ENCODE peak calls at places on chromosome 16, in six cellular contexts. C is fibroblast of lung; V is CD8-positive, alpha-beta memory T cell; W is CD4-positive, CD25-positive, alpha-beta regulatory T cell; I is right cardiac atrium; L is left lung. A is an unnamed sample.

GRCh38 chr16:2954228-2954627 is 9.8 kb upstream of the KREMEN2 start:
- DNase-seq in V (no peak), I (no peak), W (no peak), L (no peak), C (no peak), A (no peak)

GRCh38 chr16:67207857-67208524 is 9.1 kb downstream of the ELMO3 start:
- DNase-seq in C (peak; percentile 40), V (no peak), W (no peak), L (peak; percentile 52), I (peak; percentile 35), A (no peak)

GRCh38 chr16:6091021-6091420 is 993.4 kb upstream of the EEF2KMT start:
- DNase-seq in L (no peak), V (no peak), I (no peak), W (no peak), C (no peak), A (no peak)

GRCh38 chr16:24686678-24687077 is 42.8 kb upstream of the TNRC6A start:
- DNase-seq in C (no peak), L (no peak), W (no peak), I (no peak), V (no peak), A (no peak)

GRCh38 chr16:87681990-87682570 is 79.8 kb downstream of the JPH3 start:
- DNase-seq in C (peak; percentile 66), W (no peak), V (no peak), L (no peak), I (peak; percentile 5), A (peak; percentile 42)

GRCh38 chr16:50538411-50539052 is 9.7 kb upstream of the NKD1 start:
- DNase-seq in I (no peak), L (no peak), C (no peak), W (no peak), V (no peak), A (no peak)

GRCh38 chr16:26651464-26651863 is 415.3 kb upstream of the C16orf82 start:
- DNase-seq in L (no peak), C (no peak), W (no peak), V (no peak), I (no peak), A (no peak)

GRCh38 chr16:48105456-48105855 is 50.3 kb downstream of the ABCC12 start:
- DNase-seq in I (no peak), V (no peak), L (no peak), W (no peak), C (no peak), A (no peak)

GRCh38 chr16:35562471-35562870 is 2103.1 kb downstream of the TP53TG3F start:
- DNase-seq in L (no peak), V (no peak), I (no peak), C (no peak), W (no peak), A (no peak)

GRCh38 chr16:27685802-27686201 is 135.9 kb downstream of the KATNIP start:
- DNase-seq in C (peak; percentile 36), W (no peak), L (no peak), V (no peak), I (no peak), A (no peak)

GRCh38 chr16:15948532-15949209 is 745 bp upstream of the ABCC1 start:
- DNase-seq in V (peak; percentile 6), W (no peak), I (no peak), L (no peak), C (no peak), A (no peak)

GRCh38 chr16:9612267-9612666 is 520.8 kb downstream of the HAPSTR1 start:
- DNase-seq in I (no peak), W (no peak), L (no peak), C (peak; percentile 33), V (no peak), A (no peak)

DNA sequence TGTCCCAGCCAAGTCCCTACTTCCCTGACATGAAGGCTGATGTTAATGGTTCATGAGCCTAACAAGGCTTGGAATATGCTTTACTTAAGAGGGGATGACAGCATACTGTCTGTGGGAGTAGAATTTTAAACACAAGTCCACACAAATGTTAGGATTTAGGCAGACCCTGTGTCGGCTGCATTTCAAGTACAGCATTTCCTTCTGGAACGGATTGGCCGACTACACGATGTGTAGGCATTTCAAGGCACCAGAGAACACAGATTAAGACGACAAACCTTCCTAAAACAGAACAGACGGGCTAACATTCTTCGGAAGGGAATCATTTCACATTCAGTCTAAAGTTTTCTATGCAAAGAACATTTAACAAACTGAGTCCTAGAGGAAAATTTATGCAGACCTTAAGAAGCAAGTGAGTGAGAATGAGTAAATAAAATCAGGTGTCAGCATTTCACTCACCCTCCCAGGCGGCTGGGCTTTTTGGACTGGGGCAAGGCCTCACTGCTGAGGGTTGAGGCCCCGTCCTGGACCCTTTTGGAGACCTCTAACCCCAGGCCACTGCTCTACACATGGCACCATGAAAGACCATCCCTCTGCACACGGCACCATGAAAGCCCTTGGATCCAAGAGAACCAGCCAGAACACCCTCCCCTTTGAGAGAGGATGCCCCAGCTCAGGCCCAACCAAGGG is 67.5 kb downstream of the SMPD3 start:
- DNase-seq in L (peak; percentile 59), V (no peak), I (no peak), W (no peak), C (no peak), A (no peak)
- H3K4me1 ChIP-seq in L (no peaks in the 10 kb centered on the region), V (peaks cover 21% of the 10 kb centered on the region), I (peaks cover 3% of the 10 kb centered on the region), W (peaks cover 17% of the 10 kb centered on the region), C (no peaks in the 10 kb centered on the region), A (peaks cover under 1% of the 10 kb centered on the region)

DNA sequence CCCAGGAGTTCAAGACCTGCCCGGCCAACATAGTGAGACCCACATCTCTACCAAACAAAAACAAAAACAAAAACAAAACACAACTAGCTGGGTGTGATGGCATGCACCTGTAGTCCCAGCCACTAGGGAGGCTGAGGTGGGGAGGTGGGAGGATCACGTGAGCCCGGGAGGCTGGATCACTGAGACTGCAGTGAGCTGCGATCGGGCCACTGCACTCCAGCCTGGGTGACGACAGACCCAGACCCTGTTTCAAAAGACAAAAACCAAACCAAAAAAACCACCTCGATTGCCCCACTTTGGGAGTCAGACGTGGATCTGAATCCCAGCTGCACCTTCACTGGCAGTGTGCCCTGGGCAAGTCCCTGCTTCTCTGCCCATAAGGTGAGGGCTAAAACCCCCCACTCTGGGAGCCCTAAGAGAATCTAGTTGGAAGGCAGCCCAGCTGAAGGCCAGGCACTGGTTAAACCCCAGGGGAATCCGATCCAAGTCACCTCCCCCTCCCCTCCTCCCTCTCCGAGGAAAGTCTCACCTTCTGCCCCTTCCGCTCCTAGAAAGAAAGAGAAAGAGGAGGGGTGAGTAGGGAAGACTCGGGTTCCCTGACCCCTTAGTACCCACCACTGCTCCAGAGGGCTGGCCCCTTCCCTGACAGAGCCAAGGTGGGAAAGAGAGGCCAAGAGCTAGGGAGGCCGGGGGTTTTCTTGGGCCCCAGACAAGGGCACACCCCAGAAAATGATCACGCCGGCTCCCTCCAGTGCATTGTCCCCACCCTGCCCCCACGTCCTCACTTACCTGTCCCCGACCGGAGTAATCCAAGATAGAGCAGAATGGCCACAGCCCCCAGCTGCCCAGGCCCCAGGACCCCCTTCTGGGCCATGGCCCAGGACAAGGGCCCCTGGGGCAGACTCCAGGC is 647 bp downstream of the PRSS8 start:
- DNase-seq in V (no peak), I (no peak), L (peak; percentile 85), W (no peak), C (no peak), A (peak; percentile 72)
- H3K4me3 ChIP-seq in V (no peak overlapping the region), I (no peak overlapping the region), L (peak overlapping the region; percentile 42), W (no peak overlapping the region), C (no peak overlapping the region), A (peak overlapping the region; percentile 78)

GRCh38 chr16:1169285-1170075 is 16.6 kb downstream of the CACNA1H start:
- DNase-seq in I (no peak), L (no peak), C (no peak), V (no peak), W (no peak), A (no peak)

GRCh38 chr16:1172651-1173050 is 19.7 kb downstream of the CACNA1H start:
- DNase-seq in L (no peak), V (no peak), C (no peak), W (no peak), I (no peak), A (no peak)

GRCh38 chr16:1170076-1170418 is 17.1 kb downstream of the CACNA1H start:
- DNase-seq in I (no peak), W (no peak), V (no peak), C (no peak), L (no peak), A (no peak)

GRCh38 chr16:1171854-1172428 is 19.0 kb downstream of the CACNA1H start:
- DNase-seq in W (no peak), C (no peak), V (no peak), L (no peak), I (no peak), A (no peak)

GRCh38 chr16:1171001-1171400 is 18.1 kb downstream of the CACNA1H start:
- DNase-seq in C (no peak), W (no peak), I (no peak), L (no peak), V (no peak), A (no peak)
- H3K27me3 ChIP-seq in C (no peaks in the 10 kb centered on the region), W (no peaks in the 10 kb centered on the region), I (no peaks in the 10 kb centered on the region), L (peaks cover 83% of the 10 kb centered on the region), V (no peaks in the 10 kb centered on the region), A (no peaks in the 10 kb centered on the region)

GRCh38 chr16:81533175-81533507 is 88.5 kb downstream of the CMIP start:
- DNase-seq in L (no peak), C (no peak), W (no peak), I (no peak), V (no peak), A (no peak)
- H3K4me1 ChIP-seq in L (peaks cover 29% of the 10 kb centered on the region), C (no peaks in the 10 kb centered on the region), W (no peaks in the 10 kb centered on the region), I (peaks cover 6% of the 10 kb centered on the region), V (peaks cover 2% of the 10 kb centered on the region), A (peaks cover 33% of the 10 kb centered on the region)

DNA sequence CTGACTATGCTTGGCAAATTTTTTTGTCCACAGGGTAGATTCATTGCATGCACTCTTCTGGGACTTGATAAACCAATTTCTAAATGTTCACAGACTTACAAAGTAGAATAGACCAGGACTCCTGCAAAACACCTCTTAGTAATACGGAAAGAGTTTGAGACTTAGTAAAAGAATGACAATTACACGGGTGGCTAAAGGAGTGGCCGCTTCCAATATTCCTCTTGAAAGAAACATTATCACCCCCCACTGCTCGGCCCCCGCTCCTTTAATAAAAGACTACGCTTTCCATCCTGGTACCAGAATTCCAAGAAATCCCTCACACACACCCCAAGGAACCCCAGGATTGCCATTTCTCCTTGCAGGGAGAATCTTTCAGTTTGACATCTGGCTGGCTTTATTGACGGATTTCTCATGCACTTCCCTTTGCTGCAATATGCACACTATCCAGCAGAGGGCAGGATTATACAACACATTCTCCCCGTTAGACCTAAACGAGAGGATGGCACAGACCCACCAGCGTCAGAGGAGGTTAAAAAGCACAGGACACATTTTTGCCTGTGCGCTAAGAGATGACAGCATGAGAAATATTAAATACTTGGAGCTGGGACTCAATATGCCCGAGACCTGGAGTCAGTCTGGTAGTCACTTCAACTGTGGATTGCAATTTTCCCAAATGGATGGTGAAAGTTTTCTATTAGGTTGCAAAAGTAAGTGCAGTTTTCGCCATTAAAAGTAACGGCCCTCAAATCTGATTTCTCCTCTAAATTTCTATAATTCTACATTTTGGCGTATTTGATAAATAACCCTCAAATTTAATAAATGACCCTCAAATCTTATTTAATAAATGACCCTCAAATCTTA is 46.6 kb upstream of the NUDT7 start:
- DNase-seq in V (peak; percentile 33), W (peak; percentile 60), C (peak; percentile 60), L (no peak), I (peak; percentile 77), A (peak; percentile 72)
- H3K4me3 ChIP-seq in V (no peak overlapping the region), W (no peak overlapping the region), C (no peak overlapping the region), L (no peak overlapping the region), I (no peak overlapping the region), A (no peak overlapping the region)

DNA sequence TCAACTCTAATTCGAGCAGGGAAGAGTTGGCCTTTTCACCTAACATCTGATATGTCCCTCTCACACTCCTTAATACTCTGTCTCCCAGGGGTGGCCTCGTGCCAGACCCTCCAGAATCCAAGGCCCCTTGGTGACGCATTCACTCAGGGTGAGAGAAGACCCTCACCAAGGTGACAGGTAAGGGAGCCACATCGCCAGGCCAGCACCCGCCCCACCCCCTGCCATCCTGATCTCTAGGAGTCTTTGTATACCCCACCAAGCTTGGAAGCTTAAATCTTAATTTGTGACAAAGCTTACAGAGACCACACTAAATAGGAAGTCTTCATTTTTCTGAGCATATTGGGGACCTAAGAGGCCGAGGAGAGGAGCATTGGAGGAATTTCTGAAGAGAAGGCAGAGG is 286.1 kb downstream of the IRF8 start:
- DNase-seq in C (no peak), V (no peak), L (no peak), W (no peak), I (no peak), A (no peak)
- H3K27me3 ChIP-seq in C (no peaks in the 10 kb centered on the region), V (no peaks in the 10 kb centered on the region), L (peaks cover 26% of the 10 kb centered on the region), W (no peaks in the 10 kb centered on the region), I (no peaks in the 10 kb centered on the region), A (no peaks in the 10 kb centered on the region)

A was measured in Caco-2.